ENCODE peak calls at places on chromosome 1, in six cellular contexts. V, J, Z, P, X and C are unnamed samples.

GRCh38 chr1:77271851-77272250 is 10.0 kb upstream of the AK5 start:
- DNase-seq in V (no peak), J (peak; percentile 12), Z (no peak), P (no peak), X (no peak), C (no peak)

GRCh38 chr1:201887116-201887866 is 1.4 kb upstream of the SHISA4 start:
- DNase-seq in V (no peak), J (no peak), Z (peak; percentile 64), P (no peak), X (peak; percentile 77), C (peak; percentile 22)

GRCh38 chr1:244371294-244372141 is 80.2 kb downstream of the ADSS2 start:
- DNase-seq in V (no peak), J (no peak), Z (no peak), P (no peak), X (no peak), C (no peak)

GRCh38 chr1:97904528-97904927 is 16.3 kb downstream of the DPYD start:
- DNase-seq in V (no peak), J (no peak), Z (no peak), P (no peak), X (no peak), C (no peak)

GRCh38 chr1:201016943-201017827 is 6.3 kb downstream of the KIF21B start:
- DNase-seq in V (no peak), J (no peak), Z (no peak), P (no peak), X (no peak), C (no peak)

GRCh38 chr1:238457610-238458009 is 566.9 kb upstream of the ZP4 start:
- DNase-seq in V (no peak), J (no peak), Z (no peak), P (no peak), X (no peak), C (no peak)

GRCh38 chr1:246726255-246726679 is 2.1 kb downstream of the SCCPDH start:
- DNase-seq in V (no peak), J (no peak), Z (peak; percentile 18), P (no peak), X (no peak), C (no peak)

GRCh38 chr1:44785501-44786137 is 2.4 kb downstream of the BEST4 start:
- DNase-seq in V (no peak), J (no peak), Z (no peak), P (no peak), X (no peak), C (no peak)

GRCh38 chr1:212618466-212619210 is 10.1 kb downstream of the ATF3 start:
- DNase-seq in V (no peak), J (no peak), Z (no peak), P (no peak), X (no peak), C (no peak)

GRCh38 chr1:47783638-47784293 is 213.4 kb downstream of the TRABD2B start:
- DNase-seq in V (no peak), J (no peak), Z (no peak), P (no peak), X (no peak), C (no peak)
- H3K27me3 ChIP-seq in V (no peaks in the 10 kb centered on the region), J (no peaks in the 10 kb centered on the region), Z (peaks cover 43% of the 10 kb centered on the region), P (no peaks in the 10 kb centered on the region), X (no peaks in the 10 kb centered on the region), C (no peaks in the 10 kb centered on the region)

GRCh38 chr1:47235280-47235679 is 3.3 kb upstream of the TAL1 start:
- DNase-seq in V (no peak), J (no peak), Z (no peak), P (no peak), X (peak; percentile 63), C (no peak)

GRCh38 chr1:47233165-47233564 is 1.1 kb upstream of the TAL1 start:
- DNase-seq in V (no peak), J (no peak), Z (no peak), P (no peak), X (peak; percentile 5), C (no peak)

GRCh38 chr1:47238935-47239640 is 7.1 kb upstream of the TAL1 start:
- DNase-seq in V (no peak), J (no peak), Z (peak; percentile 59), P (no peak), X (no peak), C (no peak)

GRCh38 chr1:47232187-47232874 is at the start of gene TAL1:
- DNase-seq in V (peak; percentile 36), J (no peak), Z (peak; percentile 98), P (no peak), X (peak; percentile 20), C (no peak)

DNA sequence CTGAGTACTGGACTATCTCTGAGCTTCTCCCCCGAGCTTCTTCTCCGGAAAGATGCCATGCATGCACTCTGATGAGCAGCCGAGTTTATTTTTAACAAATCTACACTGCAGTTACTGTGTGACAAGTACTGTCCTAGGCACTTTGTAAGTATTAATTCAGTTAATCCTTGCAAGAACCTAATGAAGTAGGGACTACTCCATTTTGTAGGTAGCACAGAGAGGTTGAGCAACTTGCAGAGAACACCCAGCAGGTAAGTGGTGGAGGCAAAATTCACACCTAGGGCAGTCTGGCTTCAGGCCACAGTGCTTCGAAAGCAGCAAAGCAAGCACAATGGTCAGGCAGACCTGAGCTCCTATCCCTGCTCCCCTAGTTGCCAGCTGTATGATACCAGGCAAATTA is 3.8 kb upstream of the TAL1 start:
- DNase-seq in V (no peak), J (no peak), Z (no peak), P (no peak), X (no peak), C (no peak)
- H3K27me3 ChIP-seq in V (peaks cover 55% of the 10 kb centered on the region), J (peaks cover 39% of the 10 kb centered on the region), Z (no peaks in the 10 kb centered on the region), P (peaks cover 44% of the 10 kb centered on the region), X (peaks cover 45% of the 10 kb centered on the region), C (no peaks in the 10 kb centered on the region)

GRCh38 chr1:26721669-26722355 is 26.0 kb downstream of the ARID1A start:
- DNase-seq in V (no peak), J (no peak), Z (peak; percentile 73), P (no peak), X (no peak), C (no peak)

GRCh38 chr1:26724118-26724517 is 28.3 kb downstream of the ARID1A start:
- DNase-seq in V (no peak), J (no peak), Z (no peak), P (no peak), X (no peak), C (no peak)

GRCh38 chr1:26717066-26717465 is 21.3 kb downstream of the ARID1A start:
- DNase-seq in V (no peak), J (no peak), Z (peak; percentile 58), P (no peak), X (no peak), C (no peak)

GRCh38 chr1:26723013-26723991 is 27.5 kb downstream of the ARID1A start:
- DNase-seq in V (peak; percentile 94), J (peak; percentile 98), Z (peak; percentile 99), P (peak; percentile 39), X (peak; percentile 77), C (peak; percentile 41)

DNA sequence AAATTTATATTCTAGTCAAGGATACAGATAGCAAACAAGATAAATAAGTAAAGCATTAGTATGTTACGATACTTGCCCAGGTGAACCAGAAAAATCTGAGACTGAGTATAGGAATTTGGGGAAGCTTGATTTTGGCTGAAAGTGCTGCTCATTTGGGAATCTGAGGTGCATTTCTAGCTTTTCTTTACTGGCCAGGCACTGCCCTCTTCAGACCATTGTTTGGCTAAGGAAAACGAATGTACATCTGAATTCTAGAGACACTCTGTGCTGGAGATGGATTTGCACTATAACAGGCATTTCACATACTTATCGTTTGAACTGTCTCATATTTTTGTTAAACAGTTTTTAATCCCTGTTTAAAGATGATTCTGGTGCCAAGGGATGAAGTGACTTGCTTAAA is 23.4 kb downstream of the ARID1A start:
- DNase-seq in V (no peak), J (no peak), Z (no peak), P (no peak), X (no peak), C (no peak)
- H3K27me3 ChIP-seq in V (no peaks in the 10 kb centered on the region), J (no peaks in the 10 kb centered on the region), Z (no peaks in the 10 kb centered on the region), P (no peaks in the 10 kb centered on the region), X (no peaks in the 10 kb centered on the region), C (no peaks in the 10 kb centered on the region)

GRCh38 chr1:53699981-53700380 is 39.0 kb downstream of the GLIS1 start:
- DNase-seq in V (no peak), J (no peak), Z (no peak), P (no peak), X (no peak), C (no peak)

GRCh38 chr1:53700776-53701175 is 38.2 kb downstream of the GLIS1 start:
- DNase-seq in V (no peak), J (no peak), Z (no peak), P (no peak), X (no peak), C (no peak)

GRCh38 chr1:53704304-53704703 is 34.7 kb downstream of the GLIS1 start:
- DNase-seq in V (no peak), J (no peak), Z (no peak), P (no peak), X (no peak), C (no peak)

GRCh38 chr1:53703174-53703573 is 35.8 kb downstream of the GLIS1 start:
- DNase-seq in V (no peak), J (no peak), Z (no peak), P (no peak), X (no peak), C (no peak)

GRCh38 chr1:53702287-53702805 is 36.6 kb downstream of the GLIS1 start:
- DNase-seq in V (peak; percentile 79), J (no peak), Z (no peak), P (no peak), X (no peak), C (no peak)
- H3K27me3 ChIP-seq in V (peaks cover 3% of the 10 kb centered on the region), J (no peaks in the 10 kb centered on the region), Z (peaks cover 61% of the 10 kb centered on the region), P (peaks cover 3% of the 10 kb centered on the region), X (no peaks in the 10 kb centered on the region), C (no peaks in the 10 kb centered on the region)

GRCh38 chr1:84145051-84145450 is 980 bp downstream of the PRKACB start:
- DNase-seq in V (no peak), J (no peak), Z (no peak), P (no peak), X (no peak), C (no peak)

GRCh38 chr1:84146375-84147032 is 2.4 kb downstream of the PRKACB start:
- DNase-seq in V (no peak), J (no peak), Z (no peak), P (no peak), X (no peak), C (no peak)

GRCh38 chr1:84143796-84144565 is at the start of gene PRKACB:
- DNase-seq in V (no peak), J (no peak), Z (no peak), P (no peak), X (no peak), C (no peak)

DNA sequence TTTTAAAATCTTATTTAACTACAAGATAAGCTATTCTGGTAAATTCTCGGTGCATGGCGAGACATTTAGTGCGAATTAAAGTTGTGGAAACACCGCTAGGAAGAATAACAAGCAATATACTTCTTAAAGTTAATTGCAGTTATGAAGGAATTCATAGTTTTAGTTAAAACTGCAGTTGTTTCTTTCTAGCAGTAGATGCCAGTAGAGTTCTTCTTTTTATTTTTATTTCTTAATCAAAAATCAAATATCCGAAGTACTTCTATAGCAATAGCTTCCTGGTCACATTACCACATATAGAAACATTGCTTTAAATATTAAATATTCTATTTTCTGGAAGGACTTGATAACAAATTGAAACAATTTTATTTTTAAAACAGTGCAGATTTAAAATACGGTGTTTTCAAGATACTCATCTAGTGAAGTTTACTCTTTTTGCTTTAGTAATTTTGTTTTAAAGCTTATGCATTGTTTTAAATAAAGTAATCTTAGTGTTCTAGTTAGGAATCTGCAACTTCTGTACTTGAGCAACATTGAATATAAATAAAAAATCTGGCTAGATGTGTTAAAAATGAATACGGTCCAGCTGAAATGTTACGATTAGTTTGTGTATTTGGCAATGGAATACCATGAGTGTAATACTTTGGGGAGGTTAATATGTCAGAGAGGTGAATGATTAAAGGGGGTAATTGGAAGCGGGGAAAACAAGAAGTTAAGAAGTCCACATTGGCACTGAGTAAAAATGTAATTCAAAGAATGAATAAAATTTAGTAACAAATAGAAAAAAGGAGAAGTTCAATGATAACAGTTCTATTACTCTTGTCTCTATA is 2.7 kb upstream of the PRKACB start:
- DNase-seq in V (no peak), J (no peak), Z (no peak), P (no peak), X (no peak), C (no peak)
- H3K27me3 ChIP-seq in V (no peaks in the 10 kb centered on the region), J (no peaks in the 10 kb centered on the region), Z (no peaks in the 10 kb centered on the region), P (no peaks in the 10 kb centered on the region), X (no peaks in the 10 kb centered on the region), C (no peaks in the 10 kb centered on the region)